ENCODE peak calls at places on chromosomes 11 and 22, in six cellular contexts. O is H1, P is HepG2, Y is GM12878, U is K562, T is IMR-90. Z is an unnamed sample.

GRCh38 chr22:50416996-50417395 is 57.8 kb downstream of the SBF1 start:
- DNase-seq in O (no peak), P (no peak), Y (no peak), U (no peak), T (no peak), Z (no peak)

GRCh38 chr11:67379061-67380058 is 6.0 kb upstream of the CLCF1 start:
- DNase-seq in O (no peak), P (no peak), Y (no peak), U (peak; percentile 75), T (no peak), Z (peak; percentile 86)

GRCh38 chr11:17639091-17639490 is 80.3 kb upstream of the MYOD1 start:
- DNase-seq in O (no peak), P (no peak), Y (no peak), U (no peak), T (no peak), Z (no peak)

GRCh38 chr11:1546536-1547466 is 25.3 kb downstream of the DUSP8 start:
- DNase-seq in O (peak; percentile 86), P (no peak), Y (no peak), U (peak; percentile 63), T (peak; percentile 21), Z (peak; percentile 58)

GRCh38 chr22:44341431-44342346 is 28.9 kb upstream of the SHISAL1 start:
- DNase-seq in O (no peak), P (no peak), Y (no peak), U (no peak), T (peak; percentile 69), Z (no peak)

GRCh38 chr11:10432971-10433370 is 22.1 kb upstream of the AMPD3 start:
- DNase-seq in O (no peak), P (no peak), Y (no peak), U (no peak), T (no peak), Z (no peak)

GRCh38 chr11:120695426-120695825 is 183.9 kb downstream of the GRIK4 start:
- DNase-seq in O (no peak), P (no peak), Y (no peak), U (no peak), T (no peak), Z (no peak)

GRCh38 chr11:129728571-129728970 is 87.1 kb upstream of the TMEM45B start:
- DNase-seq in O (no peak), P (no peak), Y (no peak), U (no peak), T (no peak), Z (no peak)

GRCh38 chr11:103295704-103296103 is 186.5 kb downstream of the DYNC2H1 start:
- DNase-seq in O (no peak), P (no peak), Y (no peak), U (peak; percentile 3), T (no peak), Z (peak; percentile 66)

GRCh38 chr11:61556621-61557020 is 24.3 kb downstream of the SYT7 start:
- DNase-seq in O (no peak), P (no peak), Y (no peak), U (no peak), T (no peak), Z (no peak)

GRCh38 chr11:99937330-99937729 is 749.8 kb upstream of the ARHGAP42 start:
- DNase-seq in O (no peak), P (no peak), Y (no peak), U (no peak), T (no peak), Z (no peak)

GRCh38 chr22:32265882-32266767 is 11.0 kb upstream of the SLC5A4 start:
- DNase-seq in O (peak; percentile 79), P (peak; percentile 62), Y (no peak), U (peak; percentile 69), T (peak; percentile 67), Z (peak; percentile 60)

GRCh38 chr11:10072142-10072541 is 221.9 kb downstream of the SBF2 start:
- DNase-seq in O (no peak), P (no peak), Y (no peak), U (no peak), T (peak; percentile 92), Z (no peak)

GRCh38 chr22:17733484-17733883 is 40.8 kb downstream of the BID start:
- DNase-seq in O (no peak), P (no peak), Y (no peak), U (no peak), T (peak; percentile 64), Z (no peak)

GRCh38 chr22:44309137-44309536 is 3.6 kb downstream of the SHISAL1 start:
- DNase-seq in O (no peak), P (no peak), Y (no peak), U (no peak), T (peak; percentile 98), Z (peak; percentile 53)

GRCh38 chr11:92837595-92837994 is 131.9 kb upstream of the MTNR1B start:
- DNase-seq in O (no peak), P (no peak), Y (no peak), U (no peak), T (no peak), Z (no peak)

GRCh38 chr11:9379046-9379445 is 5.4 kb upstream of the IPO7 start:
- DNase-seq in O (peak; percentile 57), P (no peak), Y (no peak), U (no peak), T (no peak), Z (no peak)

GRCh38 chr11:65555693-65556231 is 2.4 kb downstream of the LTBP3 start:
- DNase-seq in O (no peak), P (peak; percentile 83), Y (no peak), U (peak; percentile 71), T (peak; percentile 88), Z (peak; percentile 67)

GRCh38 chr11:121767433-121767832 is 314.7 kb upstream of the SORL1-AS1 start:
- DNase-seq in O (no peak), P (no peak), Y (peak; percentile 54), U (no peak), T (peak; percentile 50), Z (no peak)

GRCh38 chr11:119363081-119363861 is 16.8 kb upstream of the MFRP start:
- DNase-seq in O (no peak), P (no peak), Y (no peak), U (no peak), T (no peak), Z (no peak)

GRCh38 chr11:120929664-120930154 is 94.2 kb upstream of the TBCEL start:
- DNase-seq in O (peak; percentile 88), P (peak; percentile 30), Y (no peak), U (peak; percentile 70), T (peak; percentile 26), Z (peak; percentile 53)

GRCh38 chr11:110525883-110526282 is 96.1 kb downstream of the FDX1 start:
- DNase-seq in O (no peak), P (no peak), Y (peak; percentile 15), U (no peak), T (peak; percentile 92), Z (no peak)

GRCh38 chr11:73372371-73372993 is 3.7 kb upstream of the RELT start:
- DNase-seq in O (peak; percentile 66), P (peak; percentile 25), Y (no peak), U (no peak), T (no peak), Z (peak; percentile 58)
- TF ChIP-seq USF2 in O (no peak), P (no peak), Y (no peak), U (no peak), T (no peak), Z (no peak)

DNA sequence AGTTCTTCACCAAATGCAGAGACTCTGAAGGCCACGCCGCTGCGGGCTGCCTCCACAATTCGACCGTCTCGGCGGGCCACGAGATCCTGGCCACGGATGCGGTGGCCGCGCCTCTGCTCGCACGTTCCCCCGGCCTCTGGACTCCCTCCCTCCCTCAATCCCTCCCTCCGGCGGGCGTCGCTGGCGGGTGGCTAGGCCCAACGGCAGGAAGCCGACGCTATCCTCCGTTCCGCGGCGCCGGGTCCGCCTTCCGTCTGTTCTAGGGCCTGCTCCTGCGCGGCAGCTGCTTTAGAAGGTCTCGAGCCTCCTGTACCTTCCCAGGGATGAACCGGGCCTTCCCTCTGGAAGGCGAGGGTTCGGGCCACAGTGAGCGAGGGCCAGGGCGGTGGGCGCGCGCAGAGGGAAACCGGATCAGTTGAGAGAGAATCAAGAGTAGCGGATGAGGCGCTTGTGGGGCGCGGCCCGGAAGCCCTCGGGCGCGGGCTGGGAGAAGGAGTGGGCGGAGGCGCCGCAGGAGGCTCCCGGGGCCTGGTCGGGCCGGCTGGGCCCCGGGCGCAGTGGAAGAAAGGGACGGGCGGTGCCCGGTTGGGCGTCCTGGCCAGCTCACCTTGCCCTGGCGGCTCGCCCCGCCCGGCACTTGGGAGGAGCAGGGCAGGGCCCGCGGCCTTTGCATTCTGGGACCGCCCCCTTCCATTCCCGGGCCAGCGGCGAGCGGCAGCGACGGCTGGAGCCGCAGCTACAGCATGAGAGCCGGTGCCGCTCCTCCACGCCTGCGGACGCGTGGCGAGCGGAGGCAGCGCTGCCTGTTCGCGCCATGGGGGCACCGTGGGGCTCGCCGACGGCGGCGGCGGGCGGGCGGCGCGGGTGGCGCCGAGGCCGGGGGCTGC is at the start of gene FUT4:
- DNase-seq in O (peak; percentile 89), P (peak; percentile 24), Y (no peak), U (peak; percentile 88), T (peak; percentile 74), Z (peak; percentile 66)
- TF ChIP-seq POLR2A in O (peak; percentile 35), P (no peak), Y (peak; percentile 80), U (peak; percentile 91), T (peak; percentile 64), Z (peak; percentile 45)

DNA sequence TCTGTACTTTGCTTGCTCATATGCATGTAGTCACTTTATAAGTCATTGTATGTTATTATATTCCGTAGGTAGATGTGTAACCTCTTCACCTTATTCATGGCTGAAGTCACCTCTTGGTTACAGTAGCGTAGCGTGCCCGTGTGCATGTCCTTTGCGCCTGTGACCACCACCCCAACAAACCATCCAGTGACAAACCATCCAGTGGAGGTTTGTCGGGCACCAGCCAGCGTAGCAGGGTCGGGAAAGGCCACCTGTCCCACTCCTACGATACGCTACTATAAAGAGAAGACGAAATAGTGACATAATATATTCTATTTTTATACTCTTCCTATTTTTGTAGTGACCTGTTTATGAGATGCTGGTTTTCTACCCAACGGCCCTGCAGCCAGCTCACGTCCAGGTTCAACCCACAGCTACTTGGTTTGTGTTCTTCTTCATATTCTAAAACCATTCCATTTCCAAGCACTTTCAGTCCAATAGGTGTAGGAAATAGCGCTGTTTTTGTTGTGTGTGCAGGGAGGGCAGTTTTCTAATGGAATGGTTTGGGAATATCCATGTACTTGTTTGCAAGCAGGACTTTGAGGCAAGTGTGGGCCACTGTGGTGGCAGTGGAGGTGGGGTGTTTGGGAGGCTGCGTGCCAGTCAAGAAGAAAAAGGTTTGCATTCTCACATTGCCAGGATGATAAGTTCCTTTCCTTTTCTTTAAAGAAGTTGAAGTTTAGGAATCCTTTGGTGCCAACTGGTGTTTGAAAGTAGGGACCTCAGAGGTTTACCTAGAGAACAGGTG is 11.1 kb downstream of the CCND1 start:
- DNase-seq in O (no peak), P (no peak), Y (no peak), U (no peak), T (no peak), Z (no peak)
- H3K4me1 ChIP-seq in O (no peaks in the 10 kb centered on the region), P (peaks cover 47% of the 10 kb centered on the region), Y (no peaks in the 10 kb centered on the region), U (peaks cover 33% of the 10 kb centered on the region), T (peaks cover 3% of the 10 kb centered on the region), Z (peaks cover 84% of the 10 kb centered on the region)

GRCh38 chr11:124798991-124799383 is 1.2 kb downstream of the MSANTD2 start:
- DNase-seq in O (no peak), P (no peak), Y (no peak), U (peak; percentile 26), T (peak; percentile 77), Z (no peak)

GRCh38 chr11:124796312-124796711 is 3.9 kb downstream of the MSANTD2 start:
- DNase-seq in O (no peak), P (no peak), Y (no peak), U (no peak), T (no peak), Z (no peak)

GRCh38 chr11:124791626-124792341 is 8.4 kb downstream of the MSANTD2 start:
- DNase-seq in O (no peak), P (no peak), Y (no peak), U (no peak), T (peak; percentile 44), Z (no peak)

GRCh38 chr11:124788521-124788920 is 11.7 kb downstream of the MSANTD2 start:
- DNase-seq in O (no peak), P (no peak), Y (no peak), U (no peak), T (peak; percentile 26), Z (no peak)

GRCh38 chr11:124793466-124794278 is 6.5 kb downstream of the MSANTD2 start:
- DNase-seq in O (no peak), P (peak; percentile 51), Y (no peak), U (peak; percentile 76), T (peak; percentile 40), Z (peak; percentile 62)
- TF ChIP-seq USF2 in O (no peak), P (no peak), Y (no peak), U (no peak), T (no peak), Z (no peak)

Z was measured in A549.